ENCODE peak calls at places on chromosome 6, in seven cellular contexts. M is esophagus muscularis mucosa, E is ovary, F is uterus, O is esophagus squamous epithelium, P is HCT116, L is IMR-90. T is an unnamed sample. For H3K27me3, the result is how much of the 10 kb centered on the place peaks cover.

GRCh38 chr6:12009180-12009748 is 2.8 kb upstream of the HIVEP1 start:
- DNase-seq in L (no peak), M (no peak), O (no peak), P (no peak), F (no peak), E (no peak), T (no peak)

GRCh38 chr6:112909781-112910180 is 562.7 kb downstream of the RFPL4B start:
- DNase-seq in P (no peak), E (no peak), O (no peak), M (no peak), F (no peak), L (peak), T (no peak)

GRCh38 chr6:52352239-52353008 is 9.5 kb upstream of the PAQR8 start:
- DNase-seq in F (no peak), E (no peak), M (no peak), L (peak), O (no peak), P (peak), T (peak)

GRCh38 chr6:28981391-28981832 is 23.7 kb downstream of the ZNF311 start:
- DNase-seq in O (no peak), L (peak), E (peak), F (peak), M (no peak), P (peak), T (peak)

GRCh38 chr6:112237644-112238043 is 16.7 kb downstream of the LAMA4 start:
- DNase-seq in P (no peak), E (peak), L (peak), M (peak), F (peak), O (no peak), T (peak)

GRCh38 chr6:100099189-100100074 is 105.4 kb upstream of the MCHR2 start:
- DNase-seq in E (no peak), L (peak), M (no peak), O (no peak), P (peak), F (no peak), T (no peak)

GRCh38 chr6:30548375-30548774 is 7.9 kb downstream of the GNL1 start:
- DNase-seq in F (no peak), L (peak), O (no peak), P (no peak), M (no peak), E (no peak), T (no peak)

GRCh38 chr6:165556116-165556843 is 106.8 kb downstream of the PDE10A start:
- DNase-seq in O (no peak), P (no peak), M (no peak), E (no peak), F (no peak), L (peak), T (no peak)

GRCh38 chr6:139135578-139136545 is 982 bp downstream of the HECA start:
- DNase-seq in O (no peak), F (peak), E (peak), M (no peak), L (peak), P (no peak), T (peak)

GRCh38 chr6:167000759-167001158 is 1.6 kb downstream of the CEP43 start:
- DNase-seq in M (peak), L (no peak), P (no peak), F (no peak), O (no peak), E (no peak), T (no peak)

GRCh38 chr6:80460396-80460912 is 354.0 kb downstream of the BCKDHB start:
- DNase-seq in L (peak), F (no peak), E (no peak), P (no peak), M (no peak), O (no peak), T (no peak)

GRCh38 chr6:7467007-7467897 is 74.2 kb upstream of the DSP start:
- DNase-seq in E (no peak), M (no peak), F (no peak), P (no peak), L (peak), O (no peak), T (peak)

GRCh38 chr6:11575408-11576033 is 38.0 kb downstream of the TMEM170B start:
- DNase-seq in E (no peak), P (peak), O (no peak), L (peak), M (no peak), F (peak), T (peak)

GRCh38 chr6:52749546-52750152 is 13.6 kb downstream of the GSTA2 start:
- DNase-seq in F (no peak), E (no peak), M (no peak), P (no peak), O (no peak), L (no peak), T (no peak)

GRCh38 chr6:115843945-115844344 is 216.7 kb downstream of the FRK start:
- DNase-seq in L (no peak), M (no peak), E (no peak), F (no peak), P (no peak), O (no peak), T (no peak)

GRCh38 chr6:13787146-13787545 is 27.2 kb downstream of the MCUR1 start:
- DNase-seq in E (no peak), M (no peak), P (no peak), O (no peak), F (no peak), L (peak), T (no peak)

GRCh38 chr6:11200356-11200755 is 32.1 kb downstream of the NEDD9 start:
- DNase-seq in L (peak), P (no peak), F (no peak), E (no peak), M (no peak), O (no peak), T (no peak)

DNA sequence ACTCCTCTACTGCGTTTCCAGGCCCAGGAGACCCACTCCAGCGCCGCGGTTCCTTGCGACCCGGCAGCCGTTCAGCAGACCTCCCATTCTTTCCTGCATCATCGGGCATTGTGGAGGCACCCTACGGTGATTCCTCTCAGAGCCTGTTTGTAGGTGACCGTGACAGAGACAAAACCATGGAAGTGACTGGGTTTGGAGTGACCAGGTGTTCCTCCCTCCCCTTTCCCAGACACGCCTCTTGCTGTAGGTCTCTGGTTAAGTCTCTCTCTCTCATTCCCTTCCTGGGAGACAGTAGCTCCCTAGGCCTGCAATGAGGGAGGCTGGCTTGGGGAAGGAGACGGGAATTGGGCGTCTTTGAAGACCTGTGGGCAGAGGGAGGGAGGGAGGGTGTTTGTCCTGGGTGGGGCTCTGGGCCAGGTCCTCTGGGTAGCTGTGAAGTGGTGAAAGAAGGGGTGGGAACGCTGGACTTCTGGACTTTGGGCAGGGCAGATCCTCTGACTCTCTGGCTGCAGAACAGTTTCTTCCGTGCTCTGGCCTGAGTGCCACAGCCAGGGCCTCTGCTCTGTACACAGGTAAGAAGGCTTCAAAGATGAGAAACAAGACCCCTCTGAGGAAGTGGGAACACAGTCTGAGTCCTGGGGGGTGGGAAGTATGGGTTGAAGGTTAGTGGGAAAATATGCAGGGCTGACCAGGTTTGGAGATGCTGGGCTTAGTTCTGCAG is 763 bp downstream of the KLC4 start:
- DNase-seq in P (no peak), L (no peak), F (no peak), M (no peak), O (no peak), E (no peak), T (peak)
- TF ChIP-seq POLR2A in P (no peak), L (no peak), F (no peak), M (no peak), O (no peak), E (no peak), T (peak)

DNA sequence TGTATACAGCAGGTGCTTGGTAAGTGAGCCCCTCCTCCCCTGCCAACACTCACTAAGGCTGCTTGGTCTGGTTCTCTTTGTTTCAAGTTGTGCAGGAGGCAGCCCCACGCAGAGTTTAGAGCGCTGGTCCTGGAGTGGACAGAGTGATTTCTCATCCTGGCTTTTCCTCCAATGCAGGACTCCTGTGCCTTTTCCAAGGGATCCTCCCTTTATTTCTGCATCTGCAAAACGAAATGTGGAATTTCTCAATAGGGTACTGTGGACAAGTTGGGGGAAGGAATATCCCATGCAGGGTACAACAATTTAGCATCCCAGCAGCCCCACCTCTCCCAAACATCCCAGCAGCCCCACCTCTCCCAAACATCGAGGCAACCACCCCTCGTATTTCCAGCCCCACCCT is 30.6 kb upstream of the CCDC167 start:
- DNase-seq in F (no peak), O (no peak), P (no peak), M (no peak), E (no peak), L (no peak), T (no peak)
- H3K27me3 ChIP-seq in F (under half), O (under half), P (under half), M (under half), E (under half), L (half or more), T (half or more)

DNA sequence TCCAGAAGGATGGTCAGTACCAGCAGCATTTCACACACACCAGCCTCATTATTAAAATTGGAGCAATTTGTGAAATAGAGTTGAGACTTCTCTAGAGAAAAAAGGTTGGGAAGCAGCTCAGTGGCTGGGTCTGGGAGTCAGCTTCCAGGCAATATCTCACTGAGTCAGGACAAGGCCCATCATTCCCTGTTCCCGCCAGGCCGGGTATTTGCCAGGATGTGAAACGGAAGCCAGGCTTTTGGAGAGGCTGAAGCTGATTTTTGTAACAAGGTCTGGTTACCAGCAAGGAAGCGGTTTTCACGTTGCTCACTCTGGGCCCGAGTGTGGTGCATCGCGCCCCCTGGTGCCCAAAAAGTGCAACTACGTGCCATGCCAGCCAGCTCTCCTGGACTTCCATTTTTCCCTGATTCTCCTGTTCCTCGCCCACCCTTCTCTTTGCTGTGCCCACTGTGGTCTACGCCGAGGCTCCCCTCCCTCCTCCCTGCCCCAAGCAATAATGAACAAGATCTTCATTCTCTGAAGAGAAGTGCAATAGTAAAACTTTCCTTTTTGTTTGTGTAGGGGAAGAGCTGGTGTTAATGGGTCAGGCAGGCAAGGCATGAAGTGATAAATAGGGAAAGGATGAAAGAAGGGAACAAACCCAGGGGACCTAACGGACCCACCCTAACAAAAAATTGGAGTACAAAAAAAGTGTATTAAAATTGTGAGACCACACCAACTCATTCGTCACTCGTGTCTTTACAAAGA is 67.1 kb downstream of the ZBTB2 start:
- DNase-seq in F (peak), E (peak), L (peak), O (peak), M (peak), P (peak), T (peak)
- TF ChIP-seq POLR2A in F (no peak), E (no peak), L (no peak), O (no peak), M (no peak), P (no peak), T (no peak)

GRCh38 chr6:26268659-26269402 is 96.2 kb upstream of the BTN3A2 start:
- DNase-seq in F (no peak), P (no peak), E (no peak), O (no peak), L (peak), M (no peak), T (peak)

GRCh38 chr6:26270121-26270861 is 94.7 kb upstream of the BTN3A2 start:
- DNase-seq in E (no peak), M (no peak), O (no peak), F (no peak), L (no peak), P (no peak), T (no peak)

GRCh38 chr6:26271640-26272090 is 93.3 kb upstream of the BTN3A2 start:
- DNase-seq in L (no peak), F (no peak), P (no peak), M (no peak), E (no peak), O (no peak), T (peak)

GRCh38 chr6:26270903-26271639 is 93.9 kb upstream of the BTN3A2 start:
- DNase-seq in P (no peak), O (no peak), F (peak), E (peak), L (peak), M (peak), T (peak)

GRCh38 chr6:26269406-26270120 is 95.4 kb upstream of the BTN3A2 start:
- DNase-seq in F (no peak), P (no peak), L (no peak), O (no peak), M (no peak), E (no peak), T (no peak)
- H3K27me3 ChIP-seq in F (under half), P (under half), L (under half), O (under half), M (under half), E (under half), T (under half)

DNA sequence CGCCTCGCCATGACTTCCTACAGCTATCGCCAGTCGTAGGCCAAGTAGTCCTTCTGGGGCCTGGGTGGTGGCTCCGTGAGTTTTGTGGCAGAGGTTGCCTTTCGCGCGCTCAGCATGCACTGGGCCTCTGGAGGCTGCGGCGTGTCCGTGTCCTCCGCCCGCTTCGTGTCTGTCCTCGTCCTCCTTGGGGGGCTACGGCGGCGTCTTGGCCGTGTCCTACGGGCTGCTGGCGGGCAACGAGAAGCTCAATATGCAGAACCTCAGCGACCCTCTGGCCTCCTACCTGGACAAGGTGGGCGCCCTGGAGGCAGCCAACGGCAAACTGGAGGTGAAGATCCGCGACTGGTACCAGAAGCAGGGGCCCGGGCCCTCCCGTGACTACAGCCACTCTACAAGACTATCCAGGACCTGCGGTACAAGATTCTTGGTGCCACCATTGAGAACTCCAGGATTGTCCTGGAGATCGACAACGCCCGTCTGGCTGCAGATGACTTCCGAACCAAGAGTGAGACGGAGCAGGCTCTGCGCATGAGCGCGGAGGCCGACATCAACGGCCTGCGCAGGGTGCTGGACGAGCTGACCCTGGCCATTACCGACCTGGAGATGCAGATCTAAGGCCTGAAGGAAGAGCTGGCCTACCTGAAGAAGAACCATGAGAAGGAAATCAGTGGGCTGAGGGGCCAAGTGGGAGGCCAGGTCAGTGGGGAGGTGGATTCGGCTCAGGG is 296.3 kb downstream of the OGFRL1 start:
- DNase-seq in L (no peak), E (no peak), M (no peak), F (no peak), P (no peak), O (no peak), T (no peak)
- TF ChIP-seq POLR2A in L (no peak), E (no peak), M (no peak), F (no peak), P (no peak), O (no peak), T (no peak)

T was measured in transverse colon.